ENCODE peak calls at places on chromosomes 2 and 18, in nine cellular contexts. U is sigmoid colon, H is breast epithelium, N is colonic mucosa, I is GM23338, O is HFF-Myc, Z is H1, X is mucosa of descending colon, Y is hepatocyte. E is an unnamed sample.

GRCh38 chr2:156116113-156116512 is 216.4 kb downstream of the NR4A2 start:
- DNase-seq in U (no peak), H (no peak), N (no peak), I (no peak), O (no peak), Z (no peak), X (no peak), Y (no peak), E (no peak)

GRCh38 chr2:188734688-188735087 is 239.5 kb upstream of the COL3A1 start:
- DNase-seq in U (no peak), H (no peak), N (no peak), I (peak), O (no peak), Z (peak), X (no peak), Y (peak), E (no peak)

GRCh38 chr18:2988041-2988794 is 24.7 kb downstream of the LPIN2 start:
- DNase-seq in U (no peak), H (no peak), N (no peak), I (no peak), O (no peak), Z (no peak), X (no peak), Y (no peak), E (peak)

GRCh38 chr2:236997086-236997485 is 88.6 kb upstream of the COPS8 start:
- DNase-seq in U (no peak), H (no peak), N (no peak), I (no peak), O (no peak), Z (no peak), X (no peak), Y (no peak), E (no peak)

GRCh38 chr2:13193900-13194299 is 477.2 kb downstream of the TRIB2 start:
- DNase-seq in U (no peak), H (no peak), N (no peak), I (peak), O (no peak), Z (no peak), X (no peak), Y (peak), E (no peak)

GRCh38 chr2:186484062-186484735 is 1.9 kb upstream of the ZC3H15 start:
- DNase-seq in U (no peak), H (no peak), N (peak), I (no peak), O (no peak), Z (no peak), X (no peak), Y (peak), E (no peak)

GRCh38 chr2:102660070-102660469 is 40.7 kb downstream of the SLC9A2 start:
- DNase-seq in U (no peak), H (no peak), N (peak), I (no peak), O (no peak), Z (no peak), X (no peak), Y (no peak), E (no peak)

GRCh38 chr2:21317131-21317530 is 193.4 kb downstream of the TDRD15 start:
- DNase-seq in U (peak), H (no peak), N (peak), I (peak), O (no peak), Z (peak), X (no peak), Y (peak), E (no peak)

GRCh38 chr2:229376866-229377265 is 105.8 kb upstream of the PID1 start:
- DNase-seq in U (no peak), H (no peak), N (no peak), I (no peak), O (no peak), Z (no peak), X (no peak), Y (no peak), E (no peak)

GRCh38 chr2:29310665-29311348 is 195.6 kb downstream of the CLIP4 start:
- DNase-seq in U (no peak), H (no peak), N (no peak), I (no peak), O (no peak), Z (no peak), X (no peak), Y (no peak), E (no peak)

GRCh38 chr2:29317077-29317517 is 201.9 kb downstream of the CLIP4 start:
- DNase-seq in U (no peak), H (no peak), N (no peak), I (no peak), O (no peak), Z (no peak), X (no peak), Y (no peak), E (no peak)

GRCh38 chr2:29311458-29311857 is 196.2 kb downstream of the CLIP4 start:
- DNase-seq in U (no peak), H (no peak), N (no peak), I (no peak), O (no peak), Z (no peak), X (no peak), Y (no peak), E (no peak)

GRCh38 chr2:29317801-29318485 is 202.7 kb downstream of the CLIP4 start:
- DNase-seq in U (no peak), H (no peak), N (no peak), I (no peak), O (no peak), Z (no peak), X (no peak), Y (no peak), E (no peak)

GRCh38 chr2:29314816-29315571 is 199.8 kb downstream of the CLIP4 start:
- DNase-seq in U (no peak), H (no peak), N (no peak), I (peak), O (no peak), Z (no peak), X (peak), Y (peak), E (no peak)
- TF ChIP-seq CTCF in U (no peak), H (no peak), N (no peak), I (no peak), O (no peak), Z (no peak), X (no peak), Y (peak), E (peak)

GRCh38 chr2:104658840-104659591 is 194.9 kb upstream of the POU3F3 start:
- DNase-seq in U (no peak), H (no peak), N (no peak), I (peak), O (no peak), Z (peak), X (no peak), Y (no peak), E (no peak)
- H3K4me3 ChIP-seq in U (no peak), H (peak), N (no peak), I (peak), O (no peak), Z (peak), X (no peak), Y (no peak), E (no peak)

DNA sequence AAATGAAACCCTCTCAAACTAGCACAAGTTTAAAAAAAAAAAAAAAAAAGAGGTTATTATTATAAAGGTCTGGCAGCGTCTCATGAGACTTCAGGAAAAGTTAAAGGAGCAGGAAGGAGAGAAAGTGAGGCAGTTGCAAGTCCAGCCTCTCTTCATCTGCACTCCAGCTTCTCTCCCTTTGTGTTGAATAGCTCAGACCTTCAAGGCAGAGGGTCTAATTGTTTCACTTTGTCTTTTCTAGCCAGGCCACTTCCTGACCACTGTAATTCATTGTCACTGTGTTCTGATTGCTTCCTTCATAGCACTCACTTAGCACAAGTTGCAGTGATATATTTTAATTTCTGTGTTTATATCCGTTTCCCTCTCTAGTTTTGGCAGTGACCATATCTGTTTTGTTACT is 99.9 kb downstream of the SPATS2L start:
- DNase-seq in U (no peak), H (no peak), N (no peak), I (no peak), O (no peak), Z (no peak), X (no peak), Y (no peak), E (no peak)
- TF ChIP-seq CTCF in U (no peak), H (no peak), N (no peak), I (no peak), O (no peak), Z (no peak), X (no peak), Y (no peak), E (no peak)

GRCh38 chr2:170869461-170869860 is 52.8 kb downstream of the GAD1 start:
- DNase-seq in U (no peak), H (no peak), N (no peak), I (no peak), O (no peak), Z (no peak), X (no peak), Y (no peak), E (no peak)

GRCh38 chr2:170878061-170878460 is 51.0 kb upstream of the GORASP2 start:
- DNase-seq in U (no peak), H (no peak), N (no peak), I (no peak), O (no peak), Z (no peak), X (no peak), Y (no peak), E (no peak)

GRCh38 chr2:170878505-170878904 is 50.5 kb upstream of the GORASP2 start:
- DNase-seq in U (no peak), H (no peak), N (no peak), I (no peak), O (no peak), Z (no peak), X (no peak), Y (no peak), E (no peak)

GRCh38 chr2:170869036-170869435 is 52.3 kb downstream of the GAD1 start:
- DNase-seq in U (no peak), H (no peak), N (no peak), I (no peak), O (no peak), Z (no peak), X (no peak), Y (no peak), E (no peak)

GRCh38 chr2:170873035-170873692 is 55.9 kb upstream of the GORASP2 start:
- DNase-seq in U (peak), H (peak), N (peak), I (peak), O (peak), Z (peak), X (peak), Y (peak), E (peak)
- H3K4me3 ChIP-seq in U (no peak), H (no peak), N (peak), I (peak), O (no peak), Z (no peak), X (no peak), Y (no peak), E (peak)

GRCh38 chr18:666177-666576 is 8.7 kb downstream of the TYMS start:
- DNase-seq in U (no peak), H (no peak), N (no peak), I (peak), O (no peak), Z (no peak), X (no peak), Y (no peak), E (no peak)
- TF ChIP-seq CTCF in U (no peak), H (no peak), N (no peak), I (peak), O (peak), Z (peak), X (no peak), Y (peak), E (no peak)

GRCh38 chr2:179261161-179261825 is 3.3 kb downstream of the SESTD1 start:
- DNase-seq in U (no peak), H (no peak), N (no peak), I (no peak), O (no peak), Z (no peak), X (no peak), Y (no peak), E (no peak)
- H3K4me3 ChIP-seq in U (no peak), H (no peak), N (no peak), I (no peak), O (no peak), Z (no peak), X (no peak), Y (no peak), E (no peak)

GRCh38 chr2:23625726-23626125 is 240.7 kb downstream of the KLHL29 start:
- DNase-seq in U (no peak), H (no peak), N (no peak), I (no peak), O (no peak), Z (no peak), X (no peak), Y (no peak), E (no peak)

GRCh38 chr2:23622466-23622865 is 237.5 kb downstream of the KLHL29 start:
- DNase-seq in U (peak), H (no peak), N (no peak), I (no peak), O (no peak), Z (no peak), X (no peak), Y (no peak), E (no peak)

GRCh38 chr2:23624915-23625314 is 239.9 kb downstream of the KLHL29 start:
- DNase-seq in U (no peak), H (no peak), N (no peak), I (no peak), O (no peak), Z (no peak), X (no peak), Y (no peak), E (no peak)

GRCh38 chr2:23622966-23623665 is 238.1 kb downstream of the KLHL29 start:
- DNase-seq in U (peak), H (no peak), N (no peak), I (no peak), O (peak), Z (no peak), X (no peak), Y (no peak), E (no peak)

GRCh38 chr2:23624378-23624777 is 239.4 kb downstream of the KLHL29 start:
- DNase-seq in U (peak), H (no peak), N (peak), I (peak), O (no peak), Z (no peak), X (no peak), Y (no peak), E (no peak)
- TF ChIP-seq CTCF in U (no peak), H (no peak), N (peak), I (peak), O (peak), Z (peak), X (no peak), Y (peak), E (peak)

GRCh38 chr2:26119521-26119920 is 53.4 kb upstream of the GAREM2 start:
- DNase-seq in U (no peak), H (no peak), N (no peak), I (no peak), O (no peak), Z (no peak), X (no peak), Y (no peak), E (no peak)

GRCh38 chr2:26112201-26112600 is 60.7 kb upstream of the GAREM2 start:
- DNase-seq in U (no peak), H (no peak), N (no peak), I (no peak), O (no peak), Z (no peak), X (no peak), Y (no peak), E (no peak)

DNA sequence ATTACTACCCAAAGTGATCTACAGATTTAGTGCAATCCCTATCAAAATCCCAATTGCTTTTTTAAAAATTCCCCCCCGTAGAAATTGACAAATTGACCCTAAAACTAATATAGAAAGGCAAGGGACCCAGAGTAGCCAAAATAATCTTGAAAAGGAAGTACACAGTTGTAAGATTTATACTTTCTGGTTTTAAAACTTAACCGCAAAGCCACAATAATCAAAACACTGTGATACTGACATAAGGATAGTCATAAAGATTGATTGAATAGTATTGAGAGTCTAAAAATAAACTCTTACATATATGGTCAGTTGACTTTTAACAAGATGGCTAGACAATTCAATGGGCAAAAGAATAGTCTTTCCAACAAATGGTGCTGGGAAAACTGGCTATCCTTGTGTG is 58.7 kb upstream of the GAREM2 start:
- DNase-seq in U (no peak), H (no peak), N (no peak), I (no peak), O (no peak), Z (no peak), X (no peak), Y (no peak), E (no peak)
- H3K4me3 ChIP-seq in U (no peak), H (no peak), N (no peak), I (no peak), O (no peak), Z (no peak), X (no peak), Y (no peak), E (no peak)

DNA sequence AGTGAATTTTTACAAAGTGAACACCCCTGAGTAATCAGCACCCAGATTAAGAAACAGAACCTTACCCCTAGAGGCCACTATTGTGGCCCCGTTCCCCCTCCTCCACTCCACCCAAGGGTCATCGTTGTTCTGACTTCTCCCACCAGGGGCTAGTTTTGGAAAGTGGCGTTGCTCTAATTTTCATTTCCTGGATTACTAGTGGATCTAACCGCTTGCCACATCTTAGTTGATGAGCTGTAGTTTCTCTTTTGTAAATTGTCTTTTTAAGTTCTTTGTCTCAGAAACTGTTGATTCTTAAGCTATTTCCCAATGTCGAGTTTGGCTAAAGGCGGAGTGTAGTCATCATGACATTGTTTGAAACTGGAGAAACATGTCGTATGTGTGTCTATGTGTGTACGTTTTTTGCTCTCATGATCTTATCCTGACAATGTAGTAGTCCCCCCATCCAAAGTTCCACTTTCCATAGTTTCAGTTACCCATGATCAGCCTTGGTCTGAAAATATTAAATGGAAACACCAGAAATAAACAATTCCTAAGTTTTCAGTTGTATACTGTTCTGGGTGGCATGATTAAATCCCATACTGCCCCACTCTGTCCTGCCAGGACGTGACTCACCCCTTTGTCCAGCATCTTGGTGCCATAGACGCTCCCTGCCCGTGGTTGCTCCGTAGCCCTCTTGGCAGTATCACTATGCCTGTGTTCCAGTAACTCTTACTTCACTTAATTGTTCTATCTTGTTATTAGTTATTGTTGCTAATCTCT is 71.0 kb upstream of the SP3 start:
- DNase-seq in U (peak), H (no peak), N (no peak), I (peak), O (no peak), Z (no peak), X (no peak), Y (no peak), E (no peak)
- TF ChIP-seq CTCF in U (no peak), H (no peak), N (no peak), I (peak), O (no peak), Z (peak), X (no peak), Y (no peak), E (peak)

GRCh38 chr18:48934708-48935432 is 15.9 kb downstream of the SMAD7 start:
- DNase-seq in U (peak), H (peak), N (no peak), I (no peak), O (no peak), Z (no peak), X (peak), Y (no peak), E (no peak)
- H3K4me3 ChIP-seq in U (no peak), H (no peak), N (no peak), I (peak), O (no peak), Z (no peak), X (no peak), Y (no peak), E (no peak)